ENCODE peak calls at places on chromosome 14, in five cellular contexts. P is left lung, J is lung, B is cardiac fibroblast, Y is GM10248. V is an unnamed sample.

GRCh38 chr14:70812124-70812818 is 3.0 kb upstream of the MAP3K9 start:
- DNase-seq in P (no peak), J (peak), B (no peak), Y (no peak), V (no peak)

GRCh38 chr14:53355581-53356112 is 202.5 kb upstream of the DDHD1 start:
- DNase-seq in J (no peak), P (no peak), B (peak), Y (no peak), V (no peak)

GRCh38 chr14:55121628-55122440 is 7.2 kb upstream of the LGALS3 start:
- DNase-seq in P (no peak), B (no peak), Y (no peak), J (no peak), V (no peak)

GRCh38 chr14:60327447-60328331 is 78.7 kb downstream of the PPM1A start:
- DNase-seq in Y (peak), P (peak), B (peak), J (no peak), V (no peak)

GRCh38 chr14:100261621-100262020 is 22.7 kb downstream of the YY1 start:
- DNase-seq in B (no peak), P (no peak), Y (no peak), J (no peak), V (no peak)

GRCh38 chr14:88242426-88242825 is 80.6 kb downstream of the KCNK10 start:
- DNase-seq in J (no peak), P (no peak), Y (no peak), B (no peak), V (no peak)

GRCh38 chr14:55349565-55349964 is 62.1 kb downstream of the ATG14 start:
- DNase-seq in Y (no peak), P (no peak), J (no peak), B (no peak), V (no peak)

GRCh38 chr14:101705733-101706508 is 55.6 kb upstream of the PPP2R5C start:
- DNase-seq in J (peak), P (peak), B (peak), Y (no peak), V (no peak)

GRCh38 chr14:100540926-100541620 is 46.1 kb downstream of the BEGAIN start:
- DNase-seq in J (no peak), P (peak), Y (no peak), B (no peak), V (no peak)

GRCh38 chr14:74952697-74953484 is 2.5 kb downstream of the PGF start:
- DNase-seq in P (peak), B (no peak), Y (no peak), J (no peak), V (no peak)

GRCh38 chr14:81269100-81269978 is 48.6 kb upstream of the GTF2A1 start:
- DNase-seq in P (no peak), Y (peak), B (peak), J (no peak), V (peak)

GRCh38 chr14:85333313-85333712 is 196.6 kb upstream of the FLRT2 start:
- DNase-seq in P (no peak), B (peak), Y (no peak), J (no peak), V (no peak)

DNA sequence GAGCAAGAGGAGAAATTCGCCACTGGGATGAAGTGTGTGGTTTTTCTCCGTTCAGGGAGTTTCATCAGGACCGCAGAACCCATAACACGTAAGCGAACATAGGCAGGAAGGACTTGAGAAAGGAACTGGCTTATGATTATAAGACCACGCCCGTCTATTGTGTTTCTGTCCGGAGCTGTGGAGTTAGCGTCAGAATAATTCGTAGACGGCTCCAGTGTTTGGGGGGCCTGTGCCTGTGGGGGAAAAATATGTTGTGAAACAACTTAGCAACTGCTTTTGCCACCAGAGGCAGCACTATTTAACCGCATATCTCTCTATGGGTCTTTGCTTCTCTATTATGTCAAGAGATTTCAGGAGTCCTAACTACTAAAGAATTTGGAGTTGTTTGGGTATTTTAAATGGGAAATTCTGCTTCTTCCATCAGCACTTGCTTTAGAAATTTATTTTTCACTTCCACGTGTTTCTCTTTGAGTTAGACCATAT is 506 bp upstream of the CLEC14A start:
- DNase-seq in J (no peak), B (peak), P (no peak), Y (peak), V (no peak)
- TF ChIP-seq CTCF in J (no peak), B (peak), P (no peak), Y (no peak), V (no peak)

GRCh38 chr14:78617735-78618134 is 447.6 kb downstream of the NRXN3 start:
- DNase-seq in J (no peak), B (no peak), Y (no peak), P (no peak), V (no peak)
- TF ChIP-seq CTCF in J (no peak), B (no peak), Y (no peak), P (no peak), V (no peak)

GRCh38 chr14:105470812-105471771 is 3.5 kb upstream of the CRIP2 start:
- DNase-seq in J (no peak), B (peak), P (no peak), Y (no peak), V (no peak)
- TF ChIP-seq CTCF in J (no peak), B (peak), P (no peak), Y (no peak), V (no peak)

DNA sequence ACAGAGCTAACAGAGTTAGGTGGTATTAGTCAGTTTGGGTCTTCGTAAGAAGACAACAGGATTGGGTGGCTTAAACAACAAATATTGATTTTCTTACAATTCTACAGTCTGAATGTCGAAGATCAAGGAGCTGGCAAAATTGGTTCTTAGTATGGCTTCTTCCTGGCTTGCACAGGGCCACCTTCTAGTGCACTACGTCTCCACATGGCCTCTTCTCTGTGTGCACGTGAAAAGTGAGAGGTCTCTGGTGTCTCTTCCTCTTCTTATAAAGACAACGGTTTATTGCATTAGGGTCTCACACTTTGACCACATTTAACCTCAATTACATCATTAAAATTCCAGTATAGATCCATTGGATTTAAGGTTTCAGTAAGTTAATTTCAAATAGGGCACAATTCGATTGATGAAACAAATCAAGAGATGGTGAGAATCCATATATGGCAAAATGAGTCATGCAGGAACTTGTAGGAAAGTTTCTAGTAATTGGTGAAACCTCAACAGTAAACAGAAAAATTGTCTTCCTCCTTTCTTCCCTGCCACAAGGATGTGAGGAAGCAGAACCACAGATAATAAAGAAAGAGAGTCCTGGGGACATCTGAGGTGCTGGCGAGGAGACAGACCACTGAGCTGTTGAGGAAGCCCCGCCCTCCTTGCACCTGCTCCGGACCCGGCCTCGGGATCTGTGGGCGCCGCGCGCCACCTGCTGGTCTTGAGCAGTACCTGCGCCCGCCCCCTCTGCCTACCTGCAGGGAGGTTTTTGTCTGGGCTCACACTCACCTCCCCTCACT is 846.7 kb downstream of the TMEM121 start:
- DNase-seq in Y (peak), P (peak), B (no peak), J (peak), V (no peak)
- TF ChIP-seq CTCF in Y (peak), P (peak), B (peak), J (peak), V (peak)